ENCODE peak calls at places on chromosomes 13 and 19, in nine cellular contexts. One of them, this sample, is unnamed.

GRCh38 chr19:932647-933552 is 7.1 kb downstream of the ARID3A start:
- DNase-seq in effector memory CD8-positive, alpha-beta T cell: no peak
- DNase-seq in NCI-H510A treated with DMSO at 0.1 percent for 48 hours: no peak
- DNase-seq in putamen: no peak
- DNase-seq in memory B cell: no peak
- DNase-seq in progenitor cell of endocrine pancreas: no peak
- DNase-seq in stimulated activated CD4-positive, alpha-beta T cell treated with anti-CD3 and anti-CD28 coated beads, Interleukin-2, amount 100 ng/mL, for 48 hours: no peak
- DNase-seq in hippocampal formation: no peak
- DNase-seq in cardiac fibroblast: peak
- DNase-seq in this sample: no peak

GRCh38 chr13:40777166-40777956 is 6.4 kb upstream of the MRPS31 start:
- DNase-seq in progenitor cell of endocrine pancreas: no peak
- DNase-seq in NCI-H510A treated with DMSO at 0.1 percent for 48 hours: peak
- DNase-seq in putamen: peak
- DNase-seq in stimulated activated CD4-positive, alpha-beta T cell treated with anti-CD3 and anti-CD28 coated beads, Interleukin-2, amount 100 ng/mL, for 48 hours: peak
- DNase-seq in effector memory CD8-positive, alpha-beta T cell: peak
- DNase-seq in cardiac fibroblast: peak
- DNase-seq in memory B cell: peak
- DNase-seq in hippocampal formation: peak
- DNase-seq in this sample: peak

GRCh38 chr19:49224856-49225255 is 67.3 kb downstream of the TRPM4 start:
- DNase-seq in stimulated activated CD4-positive, alpha-beta T cell treated with anti-CD3 and anti-CD28 coated beads, Interleukin-2, amount 100 ng/mL, for 48 hours: peak
- DNase-seq in cardiac fibroblast: peak
- DNase-seq in progenitor cell of endocrine pancreas: no peak
- DNase-seq in hippocampal formation: no peak
- DNase-seq in effector memory CD8-positive, alpha-beta T cell: no peak
- DNase-seq in NCI-H510A treated with DMSO at 0.1 percent for 48 hours: peak
- DNase-seq in putamen: no peak
- DNase-seq in memory B cell: no peak
- DNase-seq in this sample: no peak

GRCh38 chr13:110869231-110869804 is 45.6 kb downstream of the ANKRD10 start:
- DNase-seq in putamen: no peak
- DNase-seq in cardiac fibroblast: peak
- DNase-seq in effector memory CD8-positive, alpha-beta T cell: no peak
- DNase-seq in stimulated activated CD4-positive, alpha-beta T cell treated with anti-CD3 and anti-CD28 coated beads, Interleukin-2, amount 100 ng/mL, for 48 hours: no peak
- DNase-seq in progenitor cell of endocrine pancreas: no peak
- DNase-seq in memory B cell: no peak
- DNase-seq in hippocampal formation: no peak
- DNase-seq in NCI-H510A treated with DMSO at 0.1 percent for 48 hours: no peak
- DNase-seq in this sample: no peak

GRCh38 chr19:22526661-22527272 is 104.6 kb upstream of the ZNF98 start:
- DNase-seq in stimulated activated CD4-positive, alpha-beta T cell treated with anti-CD3 and anti-CD28 coated beads, Interleukin-2, amount 100 ng/mL, for 48 hours: no peak
- DNase-seq in effector memory CD8-positive, alpha-beta T cell: no peak
- DNase-seq in hippocampal formation: no peak
- DNase-seq in NCI-H510A treated with DMSO at 0.1 percent for 48 hours: no peak
- DNase-seq in progenitor cell of endocrine pancreas: no peak
- DNase-seq in memory B cell: no peak
- DNase-seq in putamen: no peak
- DNase-seq in cardiac fibroblast: no peak
- DNase-seq in this sample: no peak

GRCh38 chr19:1503089-1503924 is 9.5 kb downstream of the ADAMTSL5 start:
- DNase-seq in NCI-H510A treated with DMSO at 0.1 percent for 48 hours: no peak
- DNase-seq in putamen: no peak
- DNase-seq in cardiac fibroblast: peak
- DNase-seq in progenitor cell of endocrine pancreas: no peak
- DNase-seq in stimulated activated CD4-positive, alpha-beta T cell treated with anti-CD3 and anti-CD28 coated beads, Interleukin-2, amount 100 ng/mL, for 48 hours: peak
- DNase-seq in hippocampal formation: no peak
- DNase-seq in effector memory CD8-positive, alpha-beta T cell: peak
- DNase-seq in memory B cell: peak
- DNase-seq in this sample: peak

GRCh38 chr13:25796474-25796873 is 255.3 kb downstream of the SHISA2 start:
- DNase-seq in memory B cell: no peak
- DNase-seq in putamen: no peak
- DNase-seq in progenitor cell of endocrine pancreas: no peak
- DNase-seq in cardiac fibroblast: no peak
- DNase-seq in effector memory CD8-positive, alpha-beta T cell: no peak
- DNase-seq in NCI-H510A treated with DMSO at 0.1 percent for 48 hours: no peak
- DNase-seq in stimulated activated CD4-positive, alpha-beta T cell treated with anti-CD3 and anti-CD28 coated beads, Interleukin-2, amount 100 ng/mL, for 48 hours: no peak
- DNase-seq in hippocampal formation: no peak
- DNase-seq in this sample: no peak

GRCh38 chr19:47209323-47210179 is 21.4 kb downstream of the BBC3 start:
- DNase-seq in stimulated activated CD4-positive, alpha-beta T cell treated with anti-CD3 and anti-CD28 coated beads, Interleukin-2, amount 100 ng/mL, for 48 hours: no peak
- DNase-seq in putamen: no peak
- DNase-seq in cardiac fibroblast: no peak
- DNase-seq in NCI-H510A treated with DMSO at 0.1 percent for 48 hours: no peak
- DNase-seq in hippocampal formation: no peak
- DNase-seq in progenitor cell of endocrine pancreas: no peak
- DNase-seq in memory B cell: no peak
- DNase-seq in effector memory CD8-positive, alpha-beta T cell: no peak
- DNase-seq in this sample: no peak

GRCh38 chr19:35291916-35292315 is at the start of gene MAG:
- DNase-seq in stimulated activated CD4-positive, alpha-beta T cell treated with anti-CD3 and anti-CD28 coated beads, Interleukin-2, amount 100 ng/mL, for 48 hours: no peak
- DNase-seq in hippocampal formation: peak
- DNase-seq in NCI-H510A treated with DMSO at 0.1 percent for 48 hours: no peak
- DNase-seq in memory B cell: no peak
- DNase-seq in cardiac fibroblast: no peak
- DNase-seq in effector memory CD8-positive, alpha-beta T cell: no peak
- DNase-seq in putamen: peak
- DNase-seq in progenitor cell of endocrine pancreas: no peak
- DNase-seq in this sample: no peak

GRCh38 chr13:110605132-110605531 is 10.2 kb upstream of the NAXD start:
- DNase-seq in cardiac fibroblast: no peak
- DNase-seq in hippocampal formation: no peak
- DNase-seq in effector memory CD8-positive, alpha-beta T cell: no peak
- DNase-seq in stimulated activated CD4-positive, alpha-beta T cell treated with anti-CD3 and anti-CD28 coated beads, Interleukin-2, amount 100 ng/mL, for 48 hours: no peak
- DNase-seq in progenitor cell of endocrine pancreas: no peak
- DNase-seq in putamen: no peak
- DNase-seq in NCI-H510A treated with DMSO at 0.1 percent for 48 hours: no peak
- DNase-seq in memory B cell: no peak
- DNase-seq in this sample: no peak

GRCh38 chr13:31880849-31881494 is 141.6 kb downstream of the RXFP2 start:
- DNase-seq in memory B cell: no peak
- DNase-seq in progenitor cell of endocrine pancreas: no peak
- DNase-seq in NCI-H510A treated with DMSO at 0.1 percent for 48 hours: no peak
- DNase-seq in cardiac fibroblast: peak
- DNase-seq in hippocampal formation: no peak
- DNase-seq in stimulated activated CD4-positive, alpha-beta T cell treated with anti-CD3 and anti-CD28 coated beads, Interleukin-2, amount 100 ng/mL, for 48 hours: no peak
- DNase-seq in effector memory CD8-positive, alpha-beta T cell: no peak
- DNase-seq in putamen: no peak
- DNase-seq in this sample: no peak

GRCh38 chr13:113605461-113605860 is 20.9 kb downstream of the TFDP1 start:
- DNase-seq in memory B cell: no peak
- DNase-seq in effector memory CD8-positive, alpha-beta T cell: no peak
- DNase-seq in hippocampal formation: no peak
- DNase-seq in progenitor cell of endocrine pancreas: no peak
- DNase-seq in NCI-H510A treated with DMSO at 0.1 percent for 48 hours: no peak
- DNase-seq in cardiac fibroblast: no peak
- DNase-seq in putamen: no peak
- DNase-seq in stimulated activated CD4-positive, alpha-beta T cell treated with anti-CD3 and anti-CD28 coated beads, Interleukin-2, amount 100 ng/mL, for 48 hours: no peak
- DNase-seq in this sample: no peak

GRCh38 chr13:29802621-29803020 is 47.8 kb downstream of the UBL3 start:
- DNase-seq in memory B cell: no peak
- DNase-seq in NCI-H510A treated with DMSO at 0.1 percent for 48 hours: no peak
- DNase-seq in hippocampal formation: no peak
- DNase-seq in putamen: no peak
- DNase-seq in progenitor cell of endocrine pancreas: no peak
- DNase-seq in effector memory CD8-positive, alpha-beta T cell: no peak
- DNase-seq in cardiac fibroblast: peak
- DNase-seq in stimulated activated CD4-positive, alpha-beta T cell treated with anti-CD3 and anti-CD28 coated beads, Interleukin-2, amount 100 ng/mL, for 48 hours: no peak
- DNase-seq in this sample: no peak

GRCh38 chr13:113952151-113952982 is 21.5 kb downstream of the C13orf46 start:
- DNase-seq in stimulated activated CD4-positive, alpha-beta T cell treated with anti-CD3 and anti-CD28 coated beads, Interleukin-2, amount 100 ng/mL, for 48 hours: no peak
- DNase-seq in putamen: no peak
- DNase-seq in NCI-H510A treated with DMSO at 0.1 percent for 48 hours: no peak
- DNase-seq in progenitor cell of endocrine pancreas: no peak
- DNase-seq in hippocampal formation: no peak
- DNase-seq in effector memory CD8-positive, alpha-beta T cell: no peak
- DNase-seq in memory B cell: no peak
- DNase-seq in cardiac fibroblast: no peak
- DNase-seq in this sample: no peak

GRCh38 chr13:34913040-34913439 is 29.0 kb upstream of the NBEA start:
- DNase-seq in putamen: no peak
- DNase-seq in hippocampal formation: no peak
- DNase-seq in NCI-H510A treated with DMSO at 0.1 percent for 48 hours: peak
- DNase-seq in cardiac fibroblast: no peak
- DNase-seq in progenitor cell of endocrine pancreas: peak
- DNase-seq in memory B cell: no peak
- DNase-seq in stimulated activated CD4-positive, alpha-beta T cell treated with anti-CD3 and anti-CD28 coated beads, Interleukin-2, amount 100 ng/mL, for 48 hours: no peak
- DNase-seq in effector memory CD8-positive, alpha-beta T cell: no peak
- DNase-seq in this sample: no peak

GRCh38 chr19:13717194-13717643 is 47.1 kb upstream of the MRI1 start:
- DNase-seq in effector memory CD8-positive, alpha-beta T cell: no peak
- DNase-seq in memory B cell: no peak
- DNase-seq in hippocampal formation: no peak
- DNase-seq in NCI-H510A treated with DMSO at 0.1 percent for 48 hours: peak
- DNase-seq in progenitor cell of endocrine pancreas: no peak
- DNase-seq in cardiac fibroblast: no peak
- DNase-seq in putamen: no peak
- DNase-seq in stimulated activated CD4-positive, alpha-beta T cell treated with anti-CD3 and anti-CD28 coated beads, Interleukin-2, amount 100 ng/mL, for 48 hours: no peak
- DNase-seq in this sample: no peak

GRCh38 chr13:94339116-94339687 is 140.3 kb downstream of the DCT start:
- DNase-seq in NCI-H510A treated with DMSO at 0.1 percent for 48 hours: no peak
- DNase-seq in progenitor cell of endocrine pancreas: no peak
- DNase-seq in hippocampal formation: no peak
- DNase-seq in putamen: no peak
- DNase-seq in cardiac fibroblast: no peak
- DNase-seq in effector memory CD8-positive, alpha-beta T cell: no peak
- DNase-seq in stimulated activated CD4-positive, alpha-beta T cell treated with anti-CD3 and anti-CD28 coated beads, Interleukin-2, amount 100 ng/mL, for 48 hours: no peak
- DNase-seq in memory B cell: no peak
- DNase-seq in this sample: no peak

GRCh38 chr13:98487522-98487921 is 89.4 kb downstream of the STK24 start:
- DNase-seq in stimulated activated CD4-positive, alpha-beta T cell treated with anti-CD3 and anti-CD28 coated beads, Interleukin-2, amount 100 ng/mL, for 48 hours: no peak
- DNase-seq in cardiac fibroblast: no peak
- DNase-seq in effector memory CD8-positive, alpha-beta T cell: no peak
- DNase-seq in progenitor cell of endocrine pancreas: no peak
- DNase-seq in NCI-H510A treated with DMSO at 0.1 percent for 48 hours: no peak
- DNase-seq in hippocampal formation: no peak
- DNase-seq in putamen: no peak
- DNase-seq in memory B cell: no peak
- DNase-seq in this sample: no peak

GRCh38 chr19:33503791-33504444 is 17.7 kb downstream of the PEPD start:
- DNase-seq in hippocampal formation: no peak
- DNase-seq in NCI-H510A treated with DMSO at 0.1 percent for 48 hours: no peak
- DNase-seq in effector memory CD8-positive, alpha-beta T cell: no peak
- DNase-seq in cardiac fibroblast: no peak
- DNase-seq in progenitor cell of endocrine pancreas: no peak
- DNase-seq in stimulated activated CD4-positive, alpha-beta T cell treated with anti-CD3 and anti-CD28 coated beads, Interleukin-2, amount 100 ng/mL, for 48 hours: no peak
- DNase-seq in putamen: no peak
- DNase-seq in memory B cell: no peak
- DNase-seq in this sample: no peak

GRCh38 chr19:48249502-48250014 is 6.2 kb downstream of the CARD8 start:
- DNase-seq in cardiac fibroblast: peak
- DNase-seq in progenitor cell of endocrine pancreas: no peak
- DNase-seq in NCI-H510A treated with DMSO at 0.1 percent for 48 hours: no peak
- DNase-seq in stimulated activated CD4-positive, alpha-beta T cell treated with anti-CD3 and anti-CD28 coated beads, Interleukin-2, amount 100 ng/mL, for 48 hours: peak
- DNase-seq in hippocampal formation: peak
- DNase-seq in memory B cell: peak
- DNase-seq in putamen: peak
- DNase-seq in effector memory CD8-positive, alpha-beta T cell: peak
- DNase-seq in this sample: peak